ENCODE peak calls at places on chromosomes 4 and X, in four cellular contexts. J is HS-27A; F is RWPE1; Y is activated CD4-positive, alpha-beta T cell treated with anti-CD3 and anti-CD28 coated beads, Interleukin-2, amount 50 U/mL, for 1 hour. B is an unnamed sample.

GRCh38 chr4:40321671-40322131 is 13.4 kb upstream of the CHRNA9 start:
- DNase-seq in J (no peak), F (no peak), Y (no peak), B (no peak)

GRCh38 chr4:22514431-22514830 is 1.4 kb downstream of the ADGRA3 start:
- DNase-seq in J (no peak), F (no peak), Y (no peak), B (no peak)

GRCh38 chr4:85672959-85673358 is 198.0 kb downstream of the ARHGAP24 start:
- DNase-seq in J (no peak), F (no peak), Y (no peak), B (no peak)

GRCh38 chr4:2811830-2812599 is 19.1 kb downstream of the SH3BP2 start:
- DNase-seq in J (no peak), F (no peak), Y (peak), B (no peak)

GRCh38 chr4:64409300-64409699 is at the start of gene TECRL:
- DNase-seq in J (no peak), F (no peak), Y (no peak), B (no peak)

GRCh38 chr4:148782284-148782683 is 340.1 kb upstream of the NR3C2 start:
- DNase-seq in J (no peak), F (no peak), Y (no peak), B (no peak)

GRCh38 chrX:10047133-10047532 is 80.0 kb downstream of the CLDN34 start:
- DNase-seq in J (no peak), F (no peak), Y (no peak), B (no peak)

GRCh38 chr4:157172011-157172410 is 48.5 kb upstream of the GRIA2 start:
- DNase-seq in J (no peak), F (peak), Y (no peak), B (no peak)

GRCh38 chr4:85419103-85419502 is 55.8 kb upstream of the ARHGAP24 start:
- DNase-seq in J (no peak), F (peak), Y (no peak), B (no peak)

GRCh38 chr4:137531951-137532868 is at the start of gene PCDH18:
- DNase-seq in J (peak), F (peak), Y (no peak), B (peak)

GRCh38 chr4:102553982-102554381 is 52.8 kb downstream of the NFKB1 start:
- DNase-seq in J (no peak), F (no peak), Y (no peak), B (no peak)

GRCh38 chr4:1628892-1629703 is 55.0 kb downstream of the FAM53A start:
- DNase-seq in J (no peak), F (peak), Y (peak), B (peak)

GRCh38 chr4:121448231-121448630 is 67.4 kb upstream of the QRFPR start:
- DNase-seq in J (no peak), F (peak), Y (no peak), B (no peak)

GRCh38 chr4:86927843-86928395 is 6.9 kb upstream of the AFF1 start:
- DNase-seq in J (peak), F (peak), Y (no peak), B (peak)

GRCh38 chrX:101931104-101931493 is 728 bp downstream of the ZMAT1 start:
- DNase-seq in J (no peak), F (no peak), Y (no peak), B (no peak)

GRCh38 chrX:915427-916234 is 285.0 kb downstream of the SHOX start:
- DNase-seq in J (no peak), F (no peak), Y (no peak), B (no peak)

GRCh38 chrX:13013353-13014110 is 30.9 kb downstream of the FAM9C start:
- DNase-seq in J (no peak), F (no peak), Y (no peak), B (no peak)

GRCh38 chr4:26765515-26765914 is 95.1 kb upstream of the STIM2 start:
- DNase-seq in J (no peak), F (no peak), Y (no peak), B (no peak)

GRCh38 chr4:48175328-48175727 is 41.3 kb upstream of the TXK start:
- DNase-seq in J (no peak), F (no peak), Y (no peak), B (no peak)

GRCh38 chr4:8285976-8286718 is 16.6 kb downstream of the HTRA3 start:
- DNase-seq in J (no peak), F (no peak), Y (no peak), B (no peak)

GRCh38 chrX:48894891-48895290 is 2.7 kb downstream of the TIMM17B start:
- DNase-seq in J (no peak), F (no peak), Y (no peak), B (no peak)